ENCODE peak calls at places on chromosome 16, in four cellular contexts. C, Y, S and I are unnamed samples.

GRCh38 chr16:58198022-58198683 is at the start of gene CSNK2A2:
- DNase-seq in S (peak), C (peak), Y (peak), I (no peak)

GRCh38 chr16:72769876-72770275 is 278.1 kb downstream of the ZFHX3 start:
- DNase-seq in C (no peak), S (no peak), Y (no peak), I (no peak)

GRCh38 chr16:85623997-85624601 is 11.0 kb downstream of the GSE1 start:
- DNase-seq in C (no peak), Y (no peak), S (no peak), I (no peak)

GRCh38 chr16:54296543-54296942 is 10.0 kb upstream of the IRX3 start:
- DNase-seq in S (no peak), C (no peak), Y (no peak), I (no peak)

GRCh38 chr16:79509221-79509631 is 91.3 kb downstream of the MAF start:
- DNase-seq in S (no peak), C (no peak), Y (no peak), I (no peak)

GRCh38 chr16:55672471-55672870 is 16.7 kb downstream of the SLC6A2 start:
- DNase-seq in C (no peak), S (no peak), Y (no peak), I (no peak)

GRCh38 chr16:64144612-64145011 is 977.3 kb downstream of the CDH11 start:
- DNase-seq in Y (no peak), S (no peak), C (no peak), I (no peak)

GRCh38 chr16:85306071-85306792 is 194.0 kb upstream of the CIBAR2 start:
- DNase-seq in Y (peak), C (no peak), S (peak), I (peak)

GRCh38 chr16:4115941-4116327 is 308 bp downstream of the ADCY9 start:
- DNase-seq in C (no peak), S (no peak), Y (no peak), I (no peak)

GRCh38 chr16:72951916-72952315 is 96.0 kb downstream of the ZFHX3 start:
- DNase-seq in S (no peak), Y (no peak), C (no peak), I (no peak)

GRCh38 chr16:77112701-77113100 is 78.3 kb upstream of the MON1B start:
- DNase-seq in C (no peak), S (no peak), Y (no peak), I (no peak)

GRCh38 chr16:83943516-83944050 is 9.5 kb upstream of the OSGIN1 start:
- DNase-seq in Y (no peak), C (no peak), S (no peak), I (no peak)

GRCh38 chr16:71746442-71747046 is 22.0 kb upstream of the PHLPP2 start:
- DNase-seq in Y (peak), C (peak), S (peak), I (no peak)

GRCh38 chr16:75750516-75750915 is 24.2 kb upstream of the CPHXL start:
- DNase-seq in S (no peak), C (no peak), Y (no peak), I (no peak)

GRCh38 chr16:24535827-24536226 is 3.5 kb upstream of the RBBP6 start:
- DNase-seq in S (peak), C (no peak), Y (no peak), I (no peak)

GRCh38 chr16:58196898-58197313 is 1.0 kb downstream of the CSNK2A2 start:
- DNase-seq in C (peak), S (no peak), Y (no peak), I (no peak)

GRCh38 chr16:46844771-46845170 is 13.8 kb upstream of the C16orf87 start:
- DNase-seq in Y (no peak), S (no peak), C (no peak), I (no peak)

GRCh38 chr16:51159864-51160263 is 8.8 kb upstream of the SALL1 start:
- DNase-seq in C (no peak), Y (no peak), S (no peak), I (no peak)

GRCh38 chr16:57743886-57744645 is 8.5 kb downstream of the KATNB1 start:
- DNase-seq in C (no peak), Y (no peak), S (no peak), I (no peak)

GRCh38 chr16:89402962-89403361 is 87.4 kb downstream of the ANKRD11 start:
- DNase-seq in C (no peak), S (no peak), Y (no peak), I (no peak)

GRCh38 chr16:31452631-31453106 is 6.6 kb upstream of the ARMC5 start:
- DNase-seq in Y (peak), C (no peak), S (no peak), I (no peak)

GRCh38 chr16:72969146-72969545 is 78.8 kb downstream of the ZFHX3 start:
- DNase-seq in C (no peak), S (no peak), Y (no peak), I (no peak)

DNA sequence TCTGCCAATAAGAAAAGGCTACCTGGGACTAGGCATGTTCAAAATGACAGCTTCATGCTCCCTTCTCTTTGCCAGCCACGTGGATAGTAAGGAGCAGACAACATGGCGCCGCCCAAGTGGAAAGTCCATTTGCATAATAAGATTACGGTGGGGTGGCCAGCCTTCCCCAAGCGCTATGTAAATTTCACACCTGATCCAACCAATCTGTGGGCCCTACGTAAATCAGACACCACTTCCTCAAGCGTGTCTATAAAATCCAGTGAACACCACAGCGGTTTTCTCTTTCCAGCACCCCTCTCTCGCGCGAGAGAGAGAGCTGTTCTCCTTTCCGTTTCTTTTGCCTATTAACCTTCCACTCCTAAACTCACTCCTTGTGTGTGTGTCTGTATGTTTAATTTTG is 140.3 kb upstream of the ERCC4 start:
- DNase-seq in S (no peak), Y (peak), C (no peak), I (no peak)
- TF ChIP-seq TARDBP in S (no peak), Y (no peak), C (no peak), I (no peak)

DNA sequence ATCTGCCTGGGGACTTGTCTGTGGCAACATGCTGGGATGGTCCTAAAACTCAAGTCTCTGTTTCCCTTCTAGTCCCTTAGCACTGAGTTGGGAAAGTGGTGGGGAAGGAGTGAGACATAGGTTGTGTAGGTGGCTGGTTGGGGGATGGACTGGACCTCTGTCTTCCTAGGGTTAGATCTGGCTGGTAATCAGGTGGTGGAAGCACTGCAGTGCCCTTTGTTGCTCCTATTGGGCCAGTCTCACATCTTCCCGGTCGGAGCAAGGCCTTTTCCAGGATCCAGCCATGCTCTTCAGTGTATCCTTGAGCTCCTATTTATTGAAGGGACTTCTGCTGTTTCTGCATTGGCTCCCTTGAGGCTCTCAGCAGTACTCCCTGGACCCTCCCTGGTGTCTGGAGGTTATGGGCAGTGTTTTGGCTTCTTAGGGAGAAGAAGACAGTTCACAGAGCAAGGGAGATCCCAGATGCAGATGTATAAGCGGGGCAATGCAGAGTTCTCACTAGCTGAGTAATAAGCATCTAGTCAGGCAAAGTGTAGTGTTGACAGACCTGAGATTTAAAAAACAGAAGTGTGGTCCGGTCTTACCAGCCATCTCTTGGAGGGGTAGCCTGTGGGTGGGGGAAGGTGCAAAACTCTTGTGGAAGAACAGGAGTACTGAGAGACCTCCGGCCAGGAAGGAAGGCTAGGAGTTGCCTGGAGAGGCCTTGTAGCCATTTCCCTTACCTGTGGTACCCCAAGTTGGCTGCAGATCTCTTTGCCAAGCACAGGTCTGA is 1.3 kb upstream of the NUTF2 start:
- DNase-seq in Y (no peak), S (no peak), C (no peak), I (no peak)
- TF ChIP-seq TARDBP in Y (no peak), S (no peak), C (no peak), I (no peak)

GRCh38 chr16:81123092-81123852 is 27.1 kb upstream of the GCSH start:
- DNase-seq in C (no peak), Y (peak), S (peak), I (no peak)

GRCh38 chr16:81128726-81129524 is 32.7 kb upstream of the GCSH start:
- DNase-seq in C (no peak), S (no peak), Y (no peak), I (no peak)

GRCh38 chr16:81121474-81121990 is 25.3 kb upstream of the GCSH start:
- DNase-seq in S (no peak), C (no peak), Y (no peak), I (no peak)

GRCh38 chr16:81130126-81130525 is 33.9 kb upstream of the GCSH start:
- DNase-seq in S (no peak), Y (no peak), C (no peak), I (no peak)

GRCh38 chr16:81127051-81127450 is 30.9 kb upstream of the GCSH start:
- DNase-seq in Y (no peak), S (no peak), C (no peak), I (no peak)
- TF ChIP-seq TARDBP in Y (no peak), S (no peak), C (no peak), I (no peak)

GRCh38 chr16:18839555-18839954 is 38.2 kb upstream of the ARL6IP1 start:
- DNase-seq in C (no peak), S (peak), Y (no peak), I (no peak)
- TF ChIP-seq TARDBP in C (no peak), S (no peak), Y (no peak), I (no peak)

GRCh38 chr16:62829084-62829483 is 792.8 kb upstream of the CDH8 start:
- DNase-seq in S (no peak), Y (no peak), C (no peak), I (no peak)

GRCh38 chr16:62831235-62831634 is 795.0 kb upstream of the CDH8 start:
- DNase-seq in Y (no peak), S (no peak), C (no peak), I (no peak)

GRCh38 chr16:62832214-62832613 is 796.0 kb upstream of the CDH8 start:
- DNase-seq in S (no peak), C (no peak), Y (no peak), I (no peak)

GRCh38 chr16:62829615-62830014 is 793.4 kb upstream of the CDH8 start:
- DNase-seq in S (no peak), Y (no peak), C (no peak), I (no peak)
- TF ChIP-seq TARDBP in S (no peak), Y (no peak), C (no peak), I (no peak)

GRCh38 chr16:17509194-17509593 is 38.4 kb upstream of the XYLT1 start:
- DNase-seq in C (no peak), S (no peak), Y (no peak), I (no peak)

GRCh38 chr16:17511340-17511739 is 40.6 kb upstream of the XYLT1 start:
- DNase-seq in Y (no peak), S (no peak), C (no peak), I (no peak)

GRCh38 chr16:17510532-17510931 is 39.8 kb upstream of the XYLT1 start:
- DNase-seq in S (no peak), Y (no peak), C (no peak), I (no peak)

GRCh38 chr16:17504050-17504449 is 33.3 kb upstream of the XYLT1 start:
- DNase-seq in C (no peak), Y (no peak), S (no peak), I (no peak)

GRCh38 chr16:17508303-17508702 is 37.5 kb upstream of the XYLT1 start:
- DNase-seq in S (no peak), Y (no peak), C (no peak), I (no peak)
- TF ChIP-seq TARDBP in S (no peak), Y (no peak), C (no peak), I (no peak)

GRCh38 chr16:11546522-11547485 is 39.9 kb downstream of the LITAF start:
- DNase-seq in S (no peak), Y (no peak), C (no peak), I (no peak)
- TF ChIP-seq TARDBP in S (no peak), Y (no peak), C (no peak), I (no peak)

GRCh38 chr16:49012961-49013726 is 268.5 kb downstream of the CBLN1 start:
- DNase-seq in Y (no peak), C (no peak), S (no peak), I (no peak)
- TF ChIP-seq TARDBP in Y (no peak), C (no peak), S (no peak), I (no peak)

DNA sequence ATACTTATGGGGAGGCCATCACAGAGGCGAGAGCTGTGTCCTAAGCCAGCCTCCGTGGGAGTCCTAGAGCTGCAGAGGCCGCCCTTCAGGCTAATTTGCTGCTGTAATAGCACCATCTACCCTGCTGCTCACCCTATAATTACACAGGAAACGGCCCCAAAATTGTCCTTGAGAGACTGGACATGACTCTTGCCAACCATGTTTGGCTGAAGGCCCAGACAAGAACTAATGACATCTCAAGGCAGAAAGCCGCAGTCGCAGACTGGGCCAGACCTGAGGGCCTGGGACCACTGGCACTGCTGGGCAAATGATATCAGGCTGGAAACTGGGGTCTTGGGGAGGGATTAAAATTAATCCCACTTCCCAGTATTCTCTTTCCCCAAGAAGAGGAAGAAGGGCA is 24.1 kb downstream of the PSMD7 start:
- DNase-seq in Y (no peak), C (no peak), S (no peak), I (no peak)
- TF ChIP-seq TARDBP in Y (no peak), C (no peak), S (no peak), I (no peak)

GRCh38 chr16:27335349-27336052 is 21.7 kb downstream of the IL4R start:
- DNase-seq in C (no peak), Y (no peak), S (no peak), I (no peak)
- TF ChIP-seq TARDBP in C (no peak), Y (no peak), S (no peak), I (no peak)